ENCODE peak calls at places on chromosomes 2 and 18, in ten cellular contexts. B is activated T-cell treated with anti-CD3 and anti-CD28 coated beads for 4 hours, C is tibial artery, V is GM18507, T is mesenchymal stem cell, A is neuronal stem cell, H is B cell, G is A549, D is small intestine, S is RWPE1. N is an unnamed sample.

GRCh38 chr2:68862889-68863288 is 8.3 kb downstream of the BMP10 start:
- DNase-seq in S (no peak), D (no peak), C (no peak), H (no peak), G (no peak), T (no peak), A (no peak), V (no peak), B (no peak), N (no peak)

GRCh38 chr2:105937498-105937897 is 192.8 kb downstream of the NCK2 start:
- DNase-seq in V (no peak), T (no peak), C (no peak), G (no peak), B (no peak), S (no peak), A (no peak), H (no peak), D (no peak), N (no peak)

GRCh38 chr2:3503046-3503445 is 16.3 kb downstream of the ADI1 start:
- DNase-seq in T (no peak), G (no peak), H (no peak), A (no peak), D (no peak), V (no peak), C (no peak), B (no peak), S (no peak), N (no peak)

GRCh38 chr2:126886201-126886905 is 12.3 kb upstream of the TEX51 start:
- DNase-seq in C (no peak), H (peak), T (peak), G (peak), A (peak), B (peak), D (peak), S (peak), V (peak), N (peak)

GRCh38 chr2:217979151-217979811 is 23.5 kb downstream of the TNS1 start:
- DNase-seq in D (no peak), B (no peak), S (no peak), G (no peak), C (peak), V (no peak), A (no peak), T (peak), H (peak), N (no peak)

GRCh38 chr2:127226520-127227263 is 6.6 kb upstream of the CYP27C1 start:
- DNase-seq in D (peak), T (peak), S (peak), V (no peak), B (no peak), H (no peak), A (no peak), G (peak), C (no peak), N (no peak)

GRCh38 chr2:121155502-121156056 is 129.4 kb downstream of the TFCP2L1 start:
- DNase-seq in G (no peak), H (no peak), S (no peak), B (no peak), D (peak), C (no peak), V (no peak), A (no peak), T (no peak), N (no peak)

GRCh38 chr2:65435625-65436168 is 3.3 kb upstream of the SPRED2 start:
- DNase-seq in G (peak), V (no peak), D (peak), B (peak), S (peak), T (peak), A (peak), C (peak), H (peak), N (peak)

GRCh38 chr2:121634354-121635307 is 14.6 kb downstream of the CLASP1 start:
- DNase-seq in A (no peak), G (peak), V (no peak), D (no peak), S (peak), H (no peak), C (no peak), T (peak), B (no peak), N (peak)

GRCh38 chr2:187475499-187476248 is 27.6 kb upstream of the CALCRL start:
- DNase-seq in G (no peak), A (no peak), V (no peak), S (no peak), D (no peak), H (no peak), T (no peak), C (no peak), B (no peak), N (peak)

GRCh38 chr2:104641801-104642200 is 212.1 kb upstream of the POU3F3 start:
- DNase-seq in A (no peak), T (no peak), D (no peak), H (no peak), V (no peak), S (no peak), G (no peak), C (no peak), B (no peak), N (no peak)

GRCh38 chr2:226652983-226653765 is 146.4 kb downstream of the IRS1 start:
- DNase-seq in A (no peak), G (no peak), T (peak), C (no peak), B (no peak), S (no peak), H (no peak), D (no peak), V (no peak), N (no peak)

GRCh38 chr2:88669371-88670214 is 21.9 kb upstream of the RPIA start:
- DNase-seq in T (peak), H (peak), C (no peak), D (peak), G (peak), S (peak), A (no peak), B (peak), V (peak), N (peak)

GRCh38 chr2:162565666-162566065 is 221.7 kb downstream of the GCA start:
- DNase-seq in D (no peak), V (no peak), C (no peak), T (no peak), S (no peak), A (no peak), G (no peak), H (no peak), B (no peak), N (no peak)

GRCh38 chr18:49241852-49242251 is 218.6 kb downstream of the DYM start:
- DNase-seq in H (no peak), B (no peak), A (no peak), V (no peak), C (no peak), G (no peak), T (peak), D (no peak), S (no peak), N (no peak)

GRCh38 chr18:74892066-74892627 is 294.5 kb downstream of the ZNF407 start:
- DNase-seq in C (no peak), V (no peak), S (no peak), T (no peak), B (no peak), H (no peak), A (no peak), G (no peak), D (no peak), N (no peak)

GRCh38 chr2:179595284-179595683 is 266.1 kb downstream of the ZNF385B start:
- DNase-seq in H (no peak), S (no peak), A (no peak), T (no peak), V (no peak), B (no peak), D (no peak), G (no peak), C (no peak), N (peak)

GRCh38 chr2:232310189-232310588 is 68.4 kb upstream of the ALPP start:
- DNase-seq in C (no peak), T (no peak), D (no peak), G (no peak), V (no peak), S (no peak), H (no peak), B (no peak), A (no peak), N (no peak)

GRCh38 chr2:46812381-46813024 is 103.1 kb downstream of the MCFD2 start:
- DNase-seq in S (no peak), T (no peak), A (no peak), V (no peak), C (peak), G (no peak), H (no peak), B (no peak), D (peak), N (no peak)

GRCh38 chr2:238060096-238060541 is 682 bp upstream of the SCLY start:
- DNase-seq in T (no peak), D (no peak), C (no peak), V (no peak), S (peak), G (peak), H (no peak), A (no peak), B (no peak), N (peak)

GRCh38 chr2:113164930-113165585 is 8.7 kb upstream of the PSD4 start:
- DNase-seq in T (no peak), A (no peak), C (no peak), G (no peak), V (no peak), B (no peak), D (peak), H (no peak), S (no peak), N (no peak)

GRCh38 chr18:40926679-40927078 is 1028.4 kb upstream of the PIK3C3 start:
- DNase-seq in S (no peak), G (no peak), A (no peak), H (no peak), V (no peak), D (no peak), C (no peak), T (no peak), B (no peak), N (no peak)

GRCh38 chr18:47113796-47114540 is 36.3 kb downstream of the HDHD2 start:
- DNase-seq in C (no peak), D (no peak), H (no peak), T (no peak), G (no peak), S (no peak), B (no peak), V (no peak), A (no peak), N (no peak)

GRCh38 chr18:75211721-75212625 is 1.4 kb downstream of the TSHZ1 start:
- DNase-seq in H (peak), G (no peak), T (peak), S (no peak), V (no peak), B (no peak), C (peak), D (peak), A (peak), N (peak)

GRCh38 chr2:15694589-15694986 is 102.9 kb downstream of the DDX1 start:
- DNase-seq in C (no peak), T (no peak), V (no peak), H (no peak), A (no peak), D (no peak), B (no peak), S (no peak), G (no peak), N (no peak)

GRCh38 chr2:31703253-31703652 is 122.5 kb upstream of the SRD5A2 start:
- DNase-seq in G (no peak), T (no peak), A (no peak), V (no peak), D (no peak), B (no peak), S (no peak), H (no peak), C (no peak), N (no peak)

GRCh38 chr2:200223385-200223784 is 83.1 kb upstream of the SPATS2L start:
- DNase-seq in A (no peak), S (no peak), B (no peak), G (no peak), H (no peak), V (no peak), C (peak), D (no peak), T (peak), N (no peak)

GRCh38 chr2:239946570-239947311 is 78.4 kb downstream of the NDUFA10 start:
- DNase-seq in D (no peak), G (no peak), A (no peak), B (no peak), S (no peak), T (no peak), V (no peak), C (peak), H (no peak), N (no peak)

GRCh38 chr18:28689591-28689990 is 512.7 kb upstream of the CDH2 start:
- DNase-seq in T (no peak), A (no peak), C (no peak), S (no peak), B (no peak), V (no peak), D (no peak), H (no peak), G (no peak), N (no peak)

GRCh38 chr2:110717734-110718133 is 14.6 kb upstream of the ACOXL start:
- DNase-seq in D (no peak), C (peak), B (no peak), S (no peak), G (no peak), A (no peak), V (no peak), H (no peak), T (no peak), N (no peak)

GRCh38 chr2:113818382-113818951 is 62.0 kb upstream of the SLC35F5 start:
- DNase-seq in G (peak), A (peak), C (no peak), D (peak), T (peak), S (peak), B (no peak), V (no peak), H (no peak), N (no peak)

GRCh38 chr2:67451086-67451832 is 54.1 kb downstream of the ETAA1 start:
- DNase-seq in H (no peak), S (peak), C (no peak), B (no peak), G (peak), D (no peak), V (no peak), A (no peak), T (peak), N (peak)

GRCh38 chr2:151325696-151326095 is 31.7 kb upstream of the TNFAIP6 start:
- DNase-seq in B (no peak), G (no peak), C (no peak), D (no peak), A (no peak), S (no peak), H (no peak), V (no peak), T (no peak), N (no peak)

N was measured in RPMI8226.